ENCODE peak calls at places on chromosomes 11 and 22, in five cellular contexts. N is A549, Z is GM12865, S is HFF-Myc, E is neural crest cell. H is an unnamed sample.

GRCh38 chr11:78717031-78717430 is 142.4 kb upstream of the NARS2 start:
- DNase-seq in N (no peak), Z (no peak), S (no peak), E (no peak), H (no peak)

GRCh38 chr11:62264004-62264403 is 6.0 kb upstream of the SCGB2A2 start:
- DNase-seq in N (no peak), Z (no peak), S (no peak), E (no peak), H (no peak)

GRCh38 chr22:23820748-23821211 is 18.0 kb downstream of the DERL3 start:
- DNase-seq in N (no peak), Z (no peak), S (no peak), E (no peak), H (no peak)

GRCh38 chr11:35180311-35181233 is 41.6 kb downstream of the CD44 start:
- DNase-seq in N (no peak), Z (no peak), S (no peak), E (no peak), H (no peak)

GRCh38 chr11:2590131-2590950 is 109.5 kb downstream of the KCNQ1OT1 start:
- DNase-seq in N (no peak), Z (no peak), S (no peak), E (no peak), H (no peak)

GRCh38 chr11:61694971-61695706 is 14.9 kb downstream of the DAGLA start:
- DNase-seq in N (no peak), Z (no peak), S (no peak), E (no peak), H (no peak)

GRCh38 chr11:134181707-134182106 is 42.1 kb downstream of the NCAPD3 start:
- DNase-seq in N (no peak), Z (no peak), S (no peak), E (no peak), H (no peak)

GRCh38 chr11:128590587-128590986 is 3.2 kb upstream of the ETS1 start:
- DNase-seq in N (no peak), Z (no peak), S (no peak), E (no peak), H (no peak)

GRCh38 chr11:3206128-3206921 is 12.3 kb downstream of the MRGPRG start:
- DNase-seq in N (no peak), Z (no peak), S (no peak), E (no peak), H (no peak)

GRCh38 chr11:83836883-83837654 is 550.9 kb upstream of the CCDC90B start:
- DNase-seq in N (peak), Z (peak), S (no peak), E (peak), H (no peak)

GRCh38 chr11:73509188-73509587 is 88.7 kb downstream of the FAM168A start:
- DNase-seq in N (no peak), Z (no peak), S (no peak), E (no peak), H (no peak)

GRCh38 chr11:95108159-95108611 is 18.5 kb downstream of the ENDOD1 start:
- DNase-seq in N (peak), Z (no peak), S (no peak), E (no peak), H (no peak)

GRCh38 chr11:100739636-100740035 is 52.5 kb downstream of the ARHGAP42 start:
- DNase-seq in N (peak), Z (no peak), S (no peak), E (no peak), H (no peak)

GRCh38 chr11:26931248-26931631 is 62.7 kb upstream of the FIBIN start:
- DNase-seq in N (no peak), Z (no peak), S (no peak), E (no peak), H (no peak)

GRCh38 chr11:116892374-116892773 is 55.0 kb upstream of the APOA1 start:
- DNase-seq in N (no peak), Z (no peak), S (no peak), E (no peak), H (no peak)

GRCh38 chr11:60873533-60873932 is 6.2 kb downstream of the ZP1 start:
- DNase-seq in N (no peak), Z (no peak), S (no peak), E (no peak), H (no peak)

GRCh38 chr11:44006882-44007495 is 40.8 kb upstream of the ACCSL start:
- DNase-seq in N (no peak), Z (no peak), S (no peak), E (no peak), H (no peak)

DNA sequence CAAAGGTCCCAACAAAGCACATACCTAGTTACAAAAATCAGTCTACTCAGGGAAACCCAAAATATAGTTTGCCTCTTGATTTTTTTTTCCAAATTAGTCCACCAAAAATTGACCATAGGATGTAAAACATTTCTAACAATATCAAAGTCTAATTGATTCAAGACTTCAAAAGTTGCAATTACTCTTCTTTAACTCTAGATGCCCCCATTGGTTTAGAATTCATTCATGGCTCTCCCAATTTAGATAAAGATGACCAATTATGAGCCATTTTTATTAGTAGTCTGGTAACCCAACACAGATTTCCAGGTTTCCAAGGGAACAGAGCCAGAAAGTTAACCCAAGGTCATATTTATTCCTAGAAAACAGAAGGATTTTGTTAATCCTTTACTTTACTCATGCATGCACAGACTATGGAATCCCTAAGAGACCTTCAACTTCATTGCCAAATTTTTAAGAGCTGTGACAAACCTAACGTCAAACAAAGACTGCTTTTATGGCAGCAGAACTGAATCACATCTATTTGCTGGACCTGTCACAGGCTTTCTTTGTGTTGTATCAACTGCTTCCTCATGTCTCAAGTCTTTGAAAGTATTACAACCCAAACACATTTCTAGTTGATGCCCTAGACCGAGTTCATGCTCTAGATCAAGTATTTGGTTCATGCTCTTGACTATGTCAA is 55.3 kb downstream of the C22orf42 start:
- DNase-seq in N (no peak), Z (no peak), S (peak), E (no peak), H (no peak)
- TF ChIP-seq CTCF in N (peak), Z (peak), S (no peak), E (peak), H (peak)

GRCh38 chr22:49026476-49027121 is 801.1 kb downstream of the BRD1 start:
- DNase-seq in N (peak), Z (no peak), S (no peak), E (no peak), H (no peak)
- TF ChIP-seq CTCF in N (peak), Z (no peak), S (no peak), E (peak), H (peak)

DNA sequence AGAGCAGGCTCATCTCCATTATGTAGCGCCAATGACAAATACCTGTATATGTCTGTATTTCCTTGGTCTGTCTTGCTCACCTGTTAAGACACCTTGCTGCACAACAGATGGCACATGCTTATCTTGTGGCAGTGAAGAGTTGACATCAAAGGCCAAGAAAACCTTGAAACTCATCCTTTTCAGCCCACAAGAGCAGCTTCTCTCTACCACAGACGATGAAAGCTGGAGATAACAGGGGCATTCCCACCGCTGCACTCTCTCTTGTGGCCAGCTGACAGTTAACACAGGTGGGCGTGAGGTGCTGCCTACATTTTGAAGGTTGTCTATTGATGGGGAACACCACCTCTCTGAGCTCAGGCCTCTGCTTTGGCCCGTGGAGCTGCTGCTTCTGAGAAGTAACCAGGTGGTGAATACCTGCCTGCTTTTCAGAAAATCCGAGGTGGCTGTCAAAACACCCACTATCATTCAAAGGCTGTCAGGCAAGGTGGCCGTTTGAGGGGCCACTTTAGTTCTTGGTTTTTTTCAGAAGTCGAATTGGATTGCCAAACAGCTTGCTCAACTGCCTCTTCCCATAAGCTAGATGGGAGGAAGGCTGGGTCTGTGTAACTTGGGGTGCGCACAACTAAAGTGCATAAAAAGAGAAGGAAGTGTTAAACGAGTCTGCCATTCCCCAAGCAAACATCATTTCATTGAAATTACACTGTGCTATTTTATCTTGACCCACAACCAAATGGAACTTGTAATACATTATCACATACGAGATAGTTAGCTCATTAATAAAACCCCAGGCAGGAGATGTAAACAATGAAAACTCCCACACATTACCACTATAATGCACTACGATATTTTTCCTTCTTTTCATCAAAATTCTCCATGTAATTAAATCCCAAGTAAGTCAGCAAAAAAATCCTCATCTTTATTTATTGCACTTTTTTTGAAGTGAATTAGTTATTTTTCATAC is 87.1 kb upstream of the RAG2 start:
- DNase-seq in N (no peak), Z (peak), S (no peak), E (no peak), H (no peak)
- TF ChIP-seq CTCF in N (no peak), Z (no peak), S (no peak), E (no peak), H (no peak)

GRCh38 chr11:77471520-77472234 is 2.2 kb downstream of the PAK1 start:
- DNase-seq in N (peak), Z (peak), S (no peak), E (peak), H (no peak)

GRCh38 chr11:77473001-77473800 is 693 bp downstream of the PAK1 start:
- DNase-seq in N (peak), Z (peak), S (no peak), E (peak), H (no peak)

GRCh38 chr11:77473801-77474508 is at the start of gene PAK1:
- DNase-seq in N (peak), Z (peak), S (peak), E (peak), H (peak)

GRCh38 chr11:77474509-77475070 is 696 bp upstream of the PAK1 start:
- DNase-seq in N (no peak), Z (no peak), S (no peak), E (no peak), H (no peak)

GRCh38 chr11:77475206-77475605 is 1.3 kb upstream of the PAK1 start:
- DNase-seq in N (no peak), Z (no peak), S (no peak), E (no peak), H (no peak)
- TF ChIP-seq CTCF in N (no peak), Z (no peak), S (no peak), E (no peak), H (no peak)

GRCh38 chr11:392102-392777 is 1.8 kb upstream of the PKP3 start:
- DNase-seq in N (no peak), Z (no peak), S (no peak), E (no peak), H (no peak)

GRCh38 chr11:393219-394033 is 583 bp upstream of the PKP3 start:
- DNase-seq in N (peak), Z (no peak), S (no peak), E (no peak), H (no peak)

GRCh38 chr11:391117-392017 is 2.6 kb upstream of the PKP3 start:
- DNase-seq in N (no peak), Z (no peak), S (no peak), E (no peak), H (no peak)

GRCh38 chr11:387193-387793 is 6.7 kb upstream of the PKP3 start:
- DNase-seq in N (no peak), Z (no peak), S (no peak), E (no peak), H (no peak)

GRCh38 chr11:390175-390574 is 3.8 kb upstream of the PKP3 start:
- DNase-seq in N (no peak), Z (no peak), S (no peak), E (no peak), H (no peak)
- TF ChIP-seq CTCF in N (no peak), Z (no peak), S (no peak), E (no peak), H (no peak)

GRCh38 chr22:31104869-31105268 is 2.5 kb downstream of the SELENOM start:
- DNase-seq in N (no peak), Z (peak), S (no peak), E (peak), H (no peak)

GRCh38 chr22:31107206-31108118 is at the start of gene SELENOM:
- DNase-seq in N (peak), Z (peak), S (peak), E (peak), H (peak)

GRCh38 chr22:31106651-31107205 is 640 bp downstream of the SELENOM start:
- DNase-seq in N (peak), Z (no peak), S (no peak), E (no peak), H (no peak)

GRCh38 chr22:31105282-31105929 is 2.0 kb downstream of the SELENOM start:
- DNase-seq in N (no peak), Z (no peak), S (no peak), E (no peak), H (no peak)

DNA sequence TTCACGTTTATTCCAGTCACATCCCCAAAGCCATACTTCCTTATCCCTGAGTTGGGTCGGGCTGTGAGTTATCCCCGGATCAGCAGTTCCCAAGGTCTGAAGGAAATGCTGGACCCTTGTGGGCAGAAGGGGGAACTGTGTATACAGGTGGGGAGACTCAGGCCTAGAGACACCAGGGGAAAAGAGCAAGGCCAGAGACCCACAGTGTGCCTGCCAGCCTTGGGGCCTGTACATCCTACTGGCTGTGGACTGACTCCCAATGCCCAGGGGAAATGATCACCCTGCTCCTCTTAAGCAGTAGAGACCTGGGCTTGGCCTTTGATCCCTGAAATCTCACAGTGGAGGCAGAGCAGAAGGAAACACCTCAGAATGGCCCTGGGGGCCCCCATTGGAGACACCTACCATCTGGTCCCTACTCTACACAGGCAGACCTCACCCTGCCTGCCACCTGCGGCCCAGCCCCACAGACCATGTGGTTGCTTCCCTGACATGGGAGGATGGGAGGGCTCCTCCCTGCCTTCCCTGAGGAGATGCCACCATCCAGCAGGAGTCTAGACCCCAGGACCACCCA is 1.3 kb downstream of the SELENOM start:
- DNase-seq in N (peak), Z (no peak), S (no peak), E (no peak), H (no peak)
- TF ChIP-seq CTCF in N (no peak), Z (no peak), S (no peak), E (no peak), H (no peak)

DNA sequence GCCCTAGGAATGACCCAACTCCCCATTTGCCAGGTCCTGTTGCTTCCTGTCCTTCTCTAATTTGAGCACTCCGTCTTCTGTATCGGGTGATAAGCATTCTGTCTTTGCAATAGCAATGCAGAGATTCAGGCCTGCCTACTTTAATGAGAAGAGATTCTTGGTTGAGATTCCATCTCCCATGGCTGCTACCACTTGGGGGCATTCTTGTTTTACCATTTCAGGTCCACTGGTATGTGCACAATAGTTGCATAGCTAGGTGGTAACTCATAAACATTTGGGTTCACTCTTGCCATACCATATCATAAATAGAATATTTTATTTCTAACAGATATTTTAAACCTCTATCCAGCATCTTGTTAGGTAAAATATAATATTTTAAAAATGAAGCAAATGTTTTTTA is 34.4 kb upstream of the CALCB start:
- DNase-seq in N (peak), Z (no peak), S (no peak), E (no peak), H (no peak)
- TF ChIP-seq CTCF in N (no peak), Z (no peak), S (peak), E (peak), H (no peak)

GRCh38 chr22:32836286-32836859 is 34.9 kb downstream of the TIMP3 start:
- DNase-seq in N (peak), Z (peak), S (no peak), E (no peak), H (no peak)
- TF ChIP-seq CTCF in N (peak), Z (peak), S (peak), E (peak), H (peak)

GRCh38 chr11:104876324-104876723 is 21.9 kb downstream of the CASP12 start:
- DNase-seq in N (no peak), Z (no peak), S (no peak), E (no peak), H (no peak)

GRCh38 chr11:104876838-104877500 is 21.3 kb downstream of the CASP12 start:
- DNase-seq in N (no peak), Z (peak), S (no peak), E (no peak), H (peak)

GRCh38 chr11:104883342-104883741 is 14.9 kb downstream of the CASP12 start:
- DNase-seq in N (no peak), Z (no peak), S (no peak), E (no peak), H (no peak)

GRCh38 chr11:104881117-104881794 is 17.0 kb downstream of the CASP12 start:
- DNase-seq in N (no peak), Z (peak), S (no peak), E (no peak), H (peak)

GRCh38 chr11:104879514-104880190 is 18.6 kb downstream of the CASP12 start:
- DNase-seq in N (no peak), Z (no peak), S (no peak), E (no peak), H (no peak)
- TF ChIP-seq CTCF in N (no peak), Z (no peak), S (no peak), E (peak), H (no peak)